ENCODE peak calls at places on chromosomes 11 and 22, in seven cellular contexts. One of them, this sample, is unnamed.

GRCh38 chr11:56886465-56886864 is 102.2 kb upstream of the OR5AK2 start:
- DNase-seq in neuronal stem cell: no peak
- DNase-seq in mesendoderm: no peak
- DNase-seq in H1: no peak
- DNase-seq in H9: no peak
- DNase-seq in IMR-90: no peak
- DNase-seq in mesenchymal stem cell: no peak
- DNase-seq in this sample: no peak

GRCh38 chr22:37176464-37177061 is 11.5 kb downstream of the C1QTNF6 start:
- DNase-seq in H1: no peak
- DNase-seq in mesendoderm: no peak
- DNase-seq in H9: no peak
- DNase-seq in IMR-90: peak
- DNase-seq in mesenchymal stem cell: peak
- DNase-seq in neuronal stem cell: no peak
- DNase-seq in this sample: peak

GRCh38 chr11:111911563-111912401 is at the start of gene CRYAB:
- DNase-seq in mesendoderm: peak
- DNase-seq in H1: no peak
- DNase-seq in neuronal stem cell: no peak
- DNase-seq in mesenchymal stem cell: peak
- DNase-seq in H9: peak
- DNase-seq in IMR-90: peak
- DNase-seq in this sample: peak

GRCh38 chr11:128488471-128488870 is 98.9 kb downstream of the ETS1 start:
- DNase-seq in H1: no peak
- DNase-seq in neuronal stem cell: no peak
- DNase-seq in IMR-90: peak
- DNase-seq in H9: no peak
- DNase-seq in mesendoderm: no peak
- DNase-seq in mesenchymal stem cell: peak
- DNase-seq in this sample: no peak

GRCh38 chr11:2790581-2790925 is 90.8 kb upstream of the KCNQ1OT1 start:
- DNase-seq in mesendoderm: no peak
- DNase-seq in H1: no peak
- DNase-seq in H9: peak
- DNase-seq in IMR-90: no peak
- DNase-seq in neuronal stem cell: no peak
- DNase-seq in mesenchymal stem cell: no peak
- DNase-seq in this sample: no peak

GRCh38 chr22:41479671-41480396 is 10.9 kb downstream of the ACO2 start:
- DNase-seq in mesendoderm: peak
- DNase-seq in neuronal stem cell: peak
- DNase-seq in IMR-90: peak
- DNase-seq in H1: peak
- DNase-seq in H9: peak
- DNase-seq in mesenchymal stem cell: peak
- DNase-seq in this sample: no peak

GRCh38 chr11:107713009-107713408 is 1.2 kb upstream of the SLN start:
- DNase-seq in mesenchymal stem cell: no peak
- DNase-seq in neuronal stem cell: no peak
- DNase-seq in IMR-90: no peak
- DNase-seq in H9: no peak
- DNase-seq in mesendoderm: no peak
- DNase-seq in H1: no peak
- DNase-seq in this sample: no peak

GRCh38 chr11:93444671-93445073 is 98.5 kb downstream of the SMCO4 start:
- DNase-seq in mesendoderm: peak
- DNase-seq in H1: peak
- DNase-seq in H9: peak
- DNase-seq in neuronal stem cell: peak
- DNase-seq in IMR-90: peak
- DNase-seq in mesenchymal stem cell: no peak
- DNase-seq in this sample: no peak

GRCh38 chr11:62613275-62613864 is 313 bp downstream of the ROM1 start:
- DNase-seq in mesendoderm: no peak
- DNase-seq in H9: no peak
- DNase-seq in IMR-90: no peak
- DNase-seq in mesenchymal stem cell: no peak
- DNase-seq in neuronal stem cell: no peak
- DNase-seq in H1: no peak
- DNase-seq in this sample: no peak

GRCh38 chr11:118406599-118407166 is 5.3 kb downstream of the ATP5MG start:
- DNase-seq in H9: no peak
- DNase-seq in IMR-90: peak
- DNase-seq in mesendoderm: no peak
- DNase-seq in neuronal stem cell: no peak
- DNase-seq in H1: no peak
- DNase-seq in mesenchymal stem cell: peak
- DNase-seq in this sample: no peak

GRCh38 chr11:57667065-57667714 is 724 bp upstream of the ZDHHC5 start:
- DNase-seq in mesenchymal stem cell: peak
- DNase-seq in H1: peak
- DNase-seq in IMR-90: peak
- DNase-seq in H9: peak
- DNase-seq in neuronal stem cell: peak
- DNase-seq in mesendoderm: peak
- DNase-seq in this sample: peak

GRCh38 chr11:44835326-44835725 is 108.6 kb downstream of the TSPAN18 start:
- DNase-seq in mesenchymal stem cell: no peak
- DNase-seq in H1: no peak
- DNase-seq in mesendoderm: no peak
- DNase-seq in H9: no peak
- DNase-seq in IMR-90: no peak
- DNase-seq in neuronal stem cell: no peak
- DNase-seq in this sample: no peak

GRCh38 chr11:68711114-68711513 is 26.8 kb downstream of the GAL start:
- DNase-seq in mesendoderm: no peak
- DNase-seq in H9: no peak
- DNase-seq in IMR-90: no peak
- DNase-seq in mesenchymal stem cell: no peak
- DNase-seq in H1: no peak
- DNase-seq in neuronal stem cell: no peak
- DNase-seq in this sample: no peak

GRCh38 chr11:68709064-68709463 is 24.7 kb downstream of the GAL start:
- DNase-seq in neuronal stem cell: no peak
- DNase-seq in IMR-90: no peak
- DNase-seq in mesenchymal stem cell: no peak
- DNase-seq in H1: no peak
- DNase-seq in H9: no peak
- DNase-seq in mesendoderm: no peak
- DNase-seq in this sample: no peak

GRCh38 chr11:68710445-68710844 is 26.1 kb downstream of the GAL start:
- DNase-seq in H1: no peak
- DNase-seq in IMR-90: no peak
- DNase-seq in mesenchymal stem cell: no peak
- DNase-seq in neuronal stem cell: peak
- DNase-seq in H9: no peak
- DNase-seq in mesendoderm: no peak
- DNase-seq in this sample: no peak

GRCh38 chr11:68715685-68716084 is 31.3 kb downstream of the GAL start:
- DNase-seq in neuronal stem cell: no peak
- DNase-seq in H1: no peak
- DNase-seq in H9: no peak
- DNase-seq in IMR-90: no peak
- DNase-seq in mesenchymal stem cell: no peak
- DNase-seq in mesendoderm: no peak
- DNase-seq in this sample: no peak

GRCh38 chr11:68714047-68714856 is 29.9 kb downstream of the GAL start:
- DNase-seq in H9: no peak
- DNase-seq in IMR-90: no peak
- DNase-seq in mesenchymal stem cell: no peak
- DNase-seq in H1: no peak
- DNase-seq in neuronal stem cell: no peak
- DNase-seq in mesendoderm: no peak
- DNase-seq in this sample: no peak
- H2AK5ac ChIP-seq in H9: no peak
- H2AK5ac ChIP-seq in IMR-90: no peak
- H2AK5ac ChIP-seq in mesenchymal stem cell: no peak
- H2AK5ac ChIP-seq in H1: no peak
- H2AK5ac ChIP-seq in neuronal stem cell: no peak
- H2AK5ac ChIP-seq in mesendoderm: no peak
- H2AK5ac ChIP-seq in this sample: no peak

GRCh38 chr11:4495487-4495886 is 13.0 kb downstream of the OR52K1 start:
- DNase-seq in mesenchymal stem cell: no peak
- DNase-seq in H1: no peak
- DNase-seq in neuronal stem cell: no peak
- DNase-seq in H9: no peak
- DNase-seq in mesendoderm: no peak
- DNase-seq in IMR-90: no peak
- DNase-seq in this sample: peak

GRCh38 chr11:4493480-4493818 is 11.0 kb downstream of the OR52K1 start:
- DNase-seq in mesenchymal stem cell: no peak
- DNase-seq in H9: no peak
- DNase-seq in neuronal stem cell: no peak
- DNase-seq in H1: no peak
- DNase-seq in mesendoderm: no peak
- DNase-seq in IMR-90: no peak
- DNase-seq in this sample: no peak

GRCh38 chr11:4495986-4496385 is 13.5 kb downstream of the OR52K1 start:
- DNase-seq in IMR-90: no peak
- DNase-seq in neuronal stem cell: no peak
- DNase-seq in mesenchymal stem cell: no peak
- DNase-seq in H9: no peak
- DNase-seq in mesendoderm: no peak
- DNase-seq in H1: no peak
- DNase-seq in this sample: no peak

GRCh38 chr11:4491878-4492606 is 9.6 kb downstream of the OR52K1 start:
- DNase-seq in neuronal stem cell: no peak
- DNase-seq in mesendoderm: no peak
- DNase-seq in H9: no peak
- DNase-seq in mesenchymal stem cell: no peak
- DNase-seq in H1: no peak
- DNase-seq in IMR-90: peak
- DNase-seq in this sample: no peak

DNA sequence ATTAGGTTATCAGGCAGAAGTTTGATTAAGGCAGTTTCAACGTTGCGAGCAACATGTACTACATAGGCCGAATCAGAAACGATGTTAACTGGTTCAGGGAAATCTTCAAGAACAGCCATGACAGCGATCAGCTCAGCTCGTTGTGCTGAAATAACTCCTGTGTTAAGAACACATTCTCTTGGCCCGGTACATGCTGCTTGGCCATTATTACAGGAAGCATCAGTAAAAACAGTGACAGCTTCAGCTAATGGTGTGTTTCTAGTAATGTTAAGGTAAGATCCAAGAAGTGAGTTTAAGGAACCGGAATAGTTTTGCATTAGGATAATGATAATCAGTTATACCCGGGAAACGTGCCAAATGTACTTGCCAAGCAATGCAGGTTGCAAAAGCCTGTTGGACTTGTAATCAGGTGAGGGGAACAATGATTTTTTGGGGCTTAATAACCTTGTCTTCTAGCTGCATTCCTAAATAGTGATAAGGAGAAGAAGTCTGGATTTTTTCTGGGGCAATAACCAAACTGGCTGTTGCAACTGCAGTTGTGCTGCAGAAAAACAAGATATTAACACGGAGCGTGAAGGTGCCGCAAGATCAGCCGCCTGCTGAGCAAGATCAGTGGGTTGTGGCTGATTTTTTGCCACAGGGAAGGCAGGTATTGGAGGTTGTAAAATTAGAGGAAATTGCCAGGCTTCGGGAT is 14.3 kb downstream of the OR52K1 start:
- DNase-seq in H1: no peak
- DNase-seq in neuronal stem cell: no peak
- DNase-seq in mesenchymal stem cell: no peak
- DNase-seq in IMR-90: no peak
- DNase-seq in H9: no peak
- DNase-seq in mesendoderm: no peak
- DNase-seq in this sample: peak
- H3K18ac ChIP-seq in H1: no peak
- H3K18ac ChIP-seq in neuronal stem cell: no peak
- H3K18ac ChIP-seq in mesenchymal stem cell: no peak
- H3K18ac ChIP-seq in IMR-90: no peak
- H3K18ac ChIP-seq in H9: no peak
- H3K18ac ChIP-seq in mesendoderm: no peak
- H3K18ac ChIP-seq in this sample: no peak

DNA sequence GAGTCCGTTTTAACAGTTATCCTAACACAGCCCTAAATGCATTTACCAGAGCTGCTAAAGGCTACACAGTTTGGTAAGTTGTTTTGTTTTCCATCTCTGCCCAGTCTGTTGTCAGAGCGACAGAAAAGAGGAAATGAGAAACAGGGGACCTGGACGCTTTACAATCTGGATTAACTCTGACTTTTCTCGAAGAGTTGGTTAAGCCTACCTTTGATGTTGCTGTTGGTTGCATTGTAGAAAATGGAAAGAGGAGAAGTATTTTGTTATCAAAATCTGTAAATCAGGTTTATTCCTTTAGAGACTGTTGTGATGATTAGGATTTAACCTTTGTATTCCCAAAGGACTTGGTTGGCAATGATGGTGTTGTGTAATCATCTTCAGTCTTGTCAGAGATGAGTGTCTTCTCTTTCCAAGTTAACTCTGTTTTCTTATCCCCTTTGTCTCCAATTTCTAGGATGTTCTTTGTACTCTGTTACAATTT is 471 bp downstream of the ANGPTL5 start:
- DNase-seq in mesendoderm: peak
- DNase-seq in neuronal stem cell: no peak
- DNase-seq in IMR-90: peak
- DNase-seq in H1: no peak
- DNase-seq in H9: no peak
- DNase-seq in mesenchymal stem cell: peak
- DNase-seq in this sample: no peak
- H2BK120ac ChIP-seq in mesendoderm: no peak
- H2BK120ac ChIP-seq in neuronal stem cell: no peak
- H2BK120ac ChIP-seq in IMR-90: peak
- H2BK120ac ChIP-seq in H1: no peak
- H2BK120ac ChIP-seq in H9: no peak
- H2BK120ac ChIP-seq in mesenchymal stem cell: no peak
- H2BK120ac ChIP-seq in this sample: no peak

GRCh38 chr11:43772733-43773132 is 92.2 kb downstream of the HSD17B12 start:
- DNase-seq in H9: no peak
- DNase-seq in mesendoderm: no peak
- DNase-seq in mesenchymal stem cell: no peak
- DNase-seq in neuronal stem cell: no peak
- DNase-seq in H1: no peak
- DNase-seq in IMR-90: no peak
- DNase-seq in this sample: no peak

GRCh38 chr11:43770173-43770572 is 89.6 kb downstream of the HSD17B12 start:
- DNase-seq in H9: no peak
- DNase-seq in mesendoderm: no peak
- DNase-seq in neuronal stem cell: no peak
- DNase-seq in mesenchymal stem cell: no peak
- DNase-seq in IMR-90: no peak
- DNase-seq in H1: no peak
- DNase-seq in this sample: no peak

GRCh38 chr11:43779306-43779705 is 98.8 kb downstream of the HSD17B12 start:
- DNase-seq in mesenchymal stem cell: no peak
- DNase-seq in H1: no peak
- DNase-seq in IMR-90: no peak
- DNase-seq in neuronal stem cell: no peak
- DNase-seq in mesendoderm: no peak
- DNase-seq in H9: no peak
- DNase-seq in this sample: no peak

DNA sequence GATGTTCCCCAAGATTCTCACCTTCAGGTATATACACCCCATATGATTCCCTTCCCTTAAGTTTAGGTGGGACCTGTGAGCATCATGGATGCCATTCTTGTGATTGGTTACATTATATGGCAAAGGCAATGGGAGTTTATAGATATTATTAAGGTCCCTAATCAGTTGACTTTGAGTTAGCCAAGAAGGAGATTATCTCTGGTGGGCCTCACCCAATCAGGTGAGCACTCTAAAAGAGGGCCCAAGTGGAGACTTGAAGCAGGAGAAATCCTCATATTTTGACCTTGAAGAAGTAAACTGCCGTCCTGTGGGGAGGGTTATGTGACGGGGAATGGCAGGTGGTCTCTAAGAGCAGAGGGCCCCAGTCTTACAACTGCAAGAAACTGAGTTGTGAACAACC is 94.2 kb downstream of the HSD17B12 start:
- DNase-seq in neuronal stem cell: no peak
- DNase-seq in mesenchymal stem cell: no peak
- DNase-seq in mesendoderm: no peak
- DNase-seq in H1: no peak
- DNase-seq in H9: no peak
- DNase-seq in IMR-90: no peak
- DNase-seq in this sample: no peak
- H2AK5ac ChIP-seq in neuronal stem cell: no peak
- H2AK5ac ChIP-seq in mesenchymal stem cell: no peak
- H2AK5ac ChIP-seq in mesendoderm: no peak
- H2AK5ac ChIP-seq in H1: no peak
- H2AK5ac ChIP-seq in H9: no peak
- H2AK5ac ChIP-seq in IMR-90: no peak
- H2AK5ac ChIP-seq in this sample: no peak